ENCODE peak calls at places on chromosomes 13 and 19, in four cellular contexts. U is endodermal cell, S is heart left ventricle, E is mammary epithelial cell. L is an unnamed sample.
A peak's percentile ranks its signal among the peaks of the same experiment; 100 is the strongest.

GRCh38 chr13:113741101-113741731 is 17.8 kb upstream of the TMEM255B start:
- DNase-seq in U (no peak), E (no peak), S (peak; percentile 41), L (no peak)

GRCh38 chr13:106471957-106472543 is 63.4 kb downstream of the EFNB2 start:
- DNase-seq in S (no peak), U (peak; percentile 92), E (peak; percentile 100), L (peak; percentile 40)

GRCh38 chr19:35109395-35110112 is 6.1 kb upstream of the FXYD3 start:
- DNase-seq in E (no peak), U (no peak), S (no peak), L (no peak)

GRCh38 chr19:55253264-55253663 is 5.6 kb downstream of the PPP6R1 start:
- DNase-seq in U (no peak), E (no peak), S (no peak), L (no peak)

GRCh38 chr13:92514420-92515125 is 712.0 kb upstream of the GPC6 start:
- DNase-seq in S (no peak), E (no peak), U (no peak), L (no peak)

GRCh38 chr13:48221301-48222190 is 11.5 kb upstream of the ITM2B start:
- DNase-seq in S (no peak), E (no peak), U (no peak), L (peak; percentile 59)

GRCh38 chr13:35475960-35476943 is at the start of gene MAB21L1:
- DNase-seq in S (peak; percentile 46), U (peak; percentile 68), E (peak; percentile 2), L (no peak)

GRCh38 chr13:41315466-41316047 is 4.5 kb downstream of the NAA16 start:
- DNase-seq in U (no peak), E (peak; percentile 26), S (no peak), L (no peak)

GRCh38 chr13:90154311-90154960 is 1193.1 kb upstream of the MIR17HG start:
- DNase-seq in E (peak; percentile 23), U (no peak), S (no peak), L (no peak)

GRCh38 chr13:76717092-76717491 is 169.1 kb downstream of the KCTD12 start:
- DNase-seq in S (no peak), E (no peak), U (no peak), L (no peak)

GRCh38 chr13:41905600-41906254 is 55.2 kb downstream of the VWA8 start:
- DNase-seq in E (peak; percentile 45), U (no peak), S (no peak), L (no peak)

GRCh38 chr13:24738366-24738847 is 25.6 kb upstream of the RNF17 start:
- DNase-seq in E (no peak), S (no peak), U (no peak), L (no peak)

GRCh38 chr13:110045919-110046318 is 259.5 kb upstream of the IRS2 start:
- DNase-seq in U (no peak), E (no peak), S (no peak), L (no peak)

GRCh38 chr13:97328222-97328790 is 105.7 kb upstream of the RAP2A start:
- DNase-seq in E (peak; percentile 23), U (peak; percentile 88), S (no peak), L (no peak)

GRCh38 chr13:72648513-72649065 is 78.8 kb downstream of the MZT1 start:
- DNase-seq in S (no peak), E (no peak), U (no peak), L (no peak)

GRCh38 chr13:53074119-53074518 is 45.5 kb downstream of the OLFM4 start:
- DNase-seq in U (peak; percentile 38), E (no peak), S (no peak), L (no peak)

GRCh38 chr19:28103916-28104315 is 1109.0 kb downstream of the UQCRFS1 start:
- DNase-seq in U (peak; percentile 56), E (no peak), S (no peak), L (no peak)

GRCh38 chr13:112114391-112114790 is 47.4 kb downstream of the SOX1 start:
- DNase-seq in E (no peak), S (no peak), U (peak; percentile 31), L (no peak)

GRCh38 chr19:46493236-46494114 is 2.2 kb downstream of the PNMA8B start:
- DNase-seq in E (no peak), S (peak; percentile 76), U (peak; percentile 82), L (peak; percentile 50)

GRCh38 chr19:33390120-33390907 is 16.8 kb downstream of the CEBPG start:
- DNase-seq in S (peak; percentile 82), E (no peak), U (no peak), L (peak; percentile 88)

GRCh38 chr19:6220385-6221191 is 59.2 kb downstream of the MLLT1 start:
- DNase-seq in U (no peak), S (peak; percentile 75), E (no peak), L (peak; percentile 78)

GRCh38 chr19:35454663-35455062 is 6.6 kb downstream of the FFAR2 start:
- DNase-seq in U (no peak), E (no peak), S (no peak), L (no peak)

GRCh38 chr13:49369876-49370275 is 74.0 kb downstream of the CAB39L start:
- DNase-seq in E (no peak), U (no peak), S (no peak), L (no peak)

GRCh38 chr13:49370390-49370789 is 73.5 kb downstream of the CAB39L start:
- DNase-seq in U (no peak), E (no peak), S (no peak), L (no peak)

GRCh38 chr13:49367640-49368431 is 76.0 kb downstream of the CAB39L start:
- DNase-seq in S (no peak), E (no peak), U (no peak), L (no peak)

GRCh38 chr13:49368688-49369087 is 75.2 kb downstream of the CAB39L start:
- DNase-seq in E (no peak), S (no peak), U (no peak), L (no peak)

DNA sequence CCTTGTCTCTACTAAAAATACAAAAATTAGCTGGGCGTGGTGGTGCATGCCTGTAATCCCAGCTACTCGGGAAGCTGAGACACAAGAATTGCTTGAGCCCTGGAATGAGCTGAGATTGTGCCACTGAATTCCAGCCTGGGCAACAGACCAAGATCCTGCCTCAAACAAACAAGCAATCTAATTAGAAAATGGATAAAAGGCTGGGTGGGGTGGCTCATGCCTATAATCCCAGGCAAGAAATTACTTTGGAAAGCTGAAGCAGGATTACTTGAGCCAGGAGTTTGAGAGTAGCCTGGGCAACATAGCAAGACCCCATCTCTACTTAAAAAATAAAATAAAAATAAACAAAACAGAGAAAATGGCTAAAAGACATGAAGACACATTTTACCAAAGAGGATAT is 77.0 kb downstream of the CAB39L start:
- DNase-seq in E (no peak), S (no peak), U (no peak), L (no peak)
- H3K4me3 ChIP-seq in E (no peak overlapping the region), S (no peak overlapping the region), U (no peak overlapping the region), L (no peak overlapping the region)

GRCh38 chr13:27960362-27961226 is 8.5 kb downstream of the CDX2 start:
- DNase-seq in S (no peak), U (peak; percentile 95), E (peak; percentile 50), L (no peak)
- TF ChIP-seq CTCF in S (peak; percentile 23), U (peak; percentile 81), E (peak; percentile 63), L (no peak)

GRCh38 chr19:16075430-16076153 is 703 bp upstream of the TPM4 start:
- DNase-seq in S (no peak), E (no peak), U (peak; percentile 54), L (no peak)
- H3K4me1 ChIP-seq in S (peaks cover 50% of the 10 kb centered on the region), E (peaks cover 37% of the 10 kb centered on the region), U (peaks cover 3% of the 10 kb centered on the region), L (no peaks in the 10 kb centered on the region)

DNA sequence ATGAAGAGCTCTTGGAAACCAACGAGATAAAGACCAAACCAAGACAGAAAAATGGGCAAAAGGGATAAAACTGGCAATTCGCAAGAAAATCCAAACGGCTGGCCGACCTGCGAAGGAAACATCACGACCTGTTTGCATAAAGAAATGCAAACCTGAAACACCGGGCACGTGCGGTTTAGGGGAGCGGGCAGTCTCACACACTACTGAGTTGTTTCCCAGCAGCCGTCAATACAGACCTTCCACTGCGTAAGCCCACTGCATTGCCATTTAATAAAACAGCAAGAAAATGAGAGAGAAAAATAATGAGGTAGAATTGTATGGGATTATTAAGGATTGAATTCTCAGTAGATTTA is 644 bp upstream of the PEG3 start:
- DNase-seq in S (no peak), U (no peak), E (no peak), L (no peak)
- H3K4me3 ChIP-seq in S (no peak overlapping the region), U (no peak overlapping the region), E (no peak overlapping the region), L (no peak overlapping the region)

GRCh38 chr19:16631465-16631864 is 3.5 kb upstream of the MED26 start:
- DNase-seq in E (no peak), U (no peak), S (no peak), L (no peak)
- TF ChIP-seq CTCF in E (no peak), U (no peak), S (no peak), L (no peak)

DNA sequence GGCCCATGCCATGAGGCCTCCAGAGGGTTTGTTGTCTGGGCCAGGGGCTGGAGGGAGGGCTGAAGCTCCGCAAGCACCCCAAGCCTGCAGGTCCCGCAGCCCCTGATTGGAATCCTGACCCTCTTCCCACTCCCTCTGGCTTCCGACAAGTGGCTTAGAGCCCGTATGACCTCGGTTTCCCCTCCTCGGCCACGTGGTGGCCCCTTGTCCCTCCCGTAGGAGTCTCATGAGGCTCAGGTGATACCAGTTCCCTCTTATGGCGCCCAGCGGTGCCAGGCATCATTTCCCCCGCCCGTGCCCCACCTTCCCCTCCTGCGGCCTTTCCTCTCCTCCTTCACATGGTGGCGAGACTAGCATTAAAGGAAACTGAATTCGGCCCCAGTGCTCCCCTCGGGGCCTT is 6.1 kb downstream of the THOP1 start:
- DNase-seq in E (no peak), S (no peak), U (no peak), L (no peak)
- H3K4me1 ChIP-seq in E (no peaks in the 10 kb centered on the region), S (peaks cover under 1% of the 10 kb centered on the region), U (no peaks in the 10 kb centered on the region), L (no peaks in the 10 kb centered on the region)